ENCODE peak calls at places on chromosomes 7 and 10, in five cellular contexts. One of them, this sample, is unnamed.

GRCh38 chr10:78540355-78541076 is 506.9 kb downstream of the RPS24 start:
- DNase-seq in neuronal stem cell: no peak
- DNase-seq in H9: no peak
- DNase-seq in IMR-90: peak
- DNase-seq in mesenchymal stem cell: no peak
- DNase-seq in this sample: no peak

GRCh38 chr10:106076496-106076895 is 1088.0 kb downstream of the SORCS1 start:
- DNase-seq in neuronal stem cell: no peak
- DNase-seq in H9: no peak
- DNase-seq in IMR-90: no peak
- DNase-seq in mesenchymal stem cell: no peak
- DNase-seq in this sample: no peak

GRCh38 chr10:71627230-71627939 is 92.2 kb downstream of the C10orf105 start:
- DNase-seq in neuronal stem cell: no peak
- DNase-seq in H9: no peak
- DNase-seq in IMR-90: no peak
- DNase-seq in mesenchymal stem cell: no peak
- DNase-seq in this sample: no peak

GRCh38 chr10:88923525-88923924 is 29.0 kb downstream of the ACTA2 start:
- DNase-seq in neuronal stem cell: no peak
- DNase-seq in H9: no peak
- DNase-seq in IMR-90: peak
- DNase-seq in mesenchymal stem cell: no peak
- DNase-seq in this sample: no peak

GRCh38 chr7:27163776-27164380 is 1.5 kb downstream of the HOXA9 start:
- DNase-seq in neuronal stem cell: no peak
- DNase-seq in H9: no peak
- DNase-seq in IMR-90: no peak
- DNase-seq in mesenchymal stem cell: no peak
- DNase-seq in this sample: no peak

GRCh38 chr7:94041529-94041928 is 37.4 kb upstream of the BET1 start:
- DNase-seq in neuronal stem cell: no peak
- DNase-seq in H9: no peak
- DNase-seq in IMR-90: peak
- DNase-seq in mesenchymal stem cell: peak
- DNase-seq in this sample: no peak

GRCh38 chr7:74040101-74040790 is 12.3 kb downstream of the ELN start:
- DNase-seq in neuronal stem cell: no peak
- DNase-seq in H9: no peak
- DNase-seq in IMR-90: no peak
- DNase-seq in mesenchymal stem cell: no peak
- DNase-seq in this sample: peak

GRCh38 chr10:7315906-7316305 is 94.9 kb downstream of the SFMBT2 start:
- DNase-seq in neuronal stem cell: no peak
- DNase-seq in H9: no peak
- DNase-seq in IMR-90: no peak
- DNase-seq in mesenchymal stem cell: no peak
- DNase-seq in this sample: no peak

GRCh38 chr10:111233439-111233838 is 156.6 kb downstream of the ADRA2A start:
- DNase-seq in neuronal stem cell: peak
- DNase-seq in H9: no peak
- DNase-seq in IMR-90: no peak
- DNase-seq in mesenchymal stem cell: peak
- DNase-seq in this sample: peak

GRCh38 chr7:92904292-92905131 is 68.1 kb upstream of the CDK6 start:
- DNase-seq in neuronal stem cell: no peak
- DNase-seq in H9: no peak
- DNase-seq in IMR-90: peak
- DNase-seq in mesenchymal stem cell: peak
- DNase-seq in this sample: peak

GRCh38 chr10:15342970-15343369 is 28.1 kb downstream of the FAM171A1 start:
- DNase-seq in neuronal stem cell: no peak
- DNase-seq in H9: no peak
- DNase-seq in IMR-90: no peak
- DNase-seq in mesenchymal stem cell: no peak
- DNase-seq in this sample: no peak

GRCh38 chr10:15345450-15345849 is 25.6 kb downstream of the FAM171A1 start:
- DNase-seq in neuronal stem cell: no peak
- DNase-seq in H9: no peak
- DNase-seq in IMR-90: no peak
- DNase-seq in mesenchymal stem cell: no peak
- DNase-seq in this sample: no peak

GRCh38 chr10:15346440-15347141 is 24.5 kb downstream of the FAM171A1 start:
- DNase-seq in neuronal stem cell: no peak
- DNase-seq in H9: no peak
- DNase-seq in IMR-90: peak
- DNase-seq in mesenchymal stem cell: no peak
- DNase-seq in this sample: no peak

GRCh38 chr10:15344876-15345285 is 26.2 kb downstream of the FAM171A1 start:
- DNase-seq in neuronal stem cell: no peak
- DNase-seq in H9: no peak
- DNase-seq in IMR-90: peak
- DNase-seq in mesenchymal stem cell: no peak
- DNase-seq in this sample: no peak

DNA sequence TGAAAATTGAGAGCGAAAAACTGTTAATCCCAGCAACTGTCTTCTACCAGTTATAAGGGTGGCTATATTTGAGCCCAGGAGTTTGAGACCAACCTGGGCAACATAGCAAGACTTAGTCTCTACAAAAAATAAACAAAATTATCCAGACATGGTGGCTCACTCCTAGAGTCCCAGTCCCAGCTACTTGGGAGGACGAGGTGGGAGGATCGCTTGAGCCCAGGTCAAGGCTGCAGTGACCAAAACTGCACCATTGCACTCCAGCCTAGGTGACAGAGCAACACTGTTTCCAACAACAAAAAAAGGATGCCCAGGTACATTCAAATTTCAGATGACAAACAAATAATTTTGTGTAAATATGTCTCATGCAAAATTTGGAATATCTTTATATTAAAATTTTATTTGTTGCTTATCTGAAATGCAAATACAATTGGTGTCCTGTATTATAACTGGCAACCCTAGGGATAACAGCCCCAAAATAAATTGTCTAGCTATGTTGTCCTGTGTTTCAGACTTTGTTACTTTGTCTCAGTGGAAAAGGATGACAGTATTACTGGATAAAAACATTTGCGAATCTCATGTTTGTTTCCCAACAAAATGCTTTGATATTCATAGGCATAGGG is 26.7 kb downstream of the FAM171A1 start:
- DNase-seq in neuronal stem cell: no peak
- DNase-seq in H9: no peak
- DNase-seq in IMR-90: no peak
- DNase-seq in mesenchymal stem cell: no peak
- DNase-seq in this sample: no peak
- H4K91ac ChIP-seq in neuronal stem cell: no peak
- H4K91ac ChIP-seq in H9: no peak
- H4K91ac ChIP-seq in IMR-90: no peak
- H4K91ac ChIP-seq in mesenchymal stem cell: no peak
- H4K91ac ChIP-seq in this sample: no peak

GRCh38 chr7:56051339-56052191 is at the start of the genes CCT6A and PSPH:
- DNase-seq in neuronal stem cell: peak
- DNase-seq in H9: peak
- DNase-seq in IMR-90: peak
- DNase-seq in mesenchymal stem cell: peak
- DNase-seq in this sample: peak

GRCh38 chr7:56053379-56053778 is 1.8 kb downstream of the CCT6A start:
- DNase-seq in neuronal stem cell: no peak
- DNase-seq in H9: no peak
- DNase-seq in IMR-90: no peak
- DNase-seq in mesenchymal stem cell: no peak
- DNase-seq in this sample: no peak

GRCh38 chr7:56053993-56054392 is 2.4 kb downstream of the CCT6A start:
- DNase-seq in neuronal stem cell: no peak
- DNase-seq in H9: no peak
- DNase-seq in IMR-90: no peak
- DNase-seq in mesenchymal stem cell: no peak
- DNase-seq in this sample: no peak

GRCh38 chr7:56048245-56048644 is 3.0 kb downstream of the PSPH start:
- DNase-seq in neuronal stem cell: no peak
- DNase-seq in H9: no peak
- DNase-seq in IMR-90: no peak
- DNase-seq in mesenchymal stem cell: no peak
- DNase-seq in this sample: no peak

GRCh38 chr7:56051053-56051338 is 248 bp downstream of the PSPH start:
- DNase-seq in neuronal stem cell: no peak
- DNase-seq in H9: no peak
- DNase-seq in IMR-90: no peak
- DNase-seq in mesenchymal stem cell: no peak
- DNase-seq in this sample: no peak
- H3K14ac ChIP-seq in neuronal stem cell: no peak
- H3K14ac ChIP-seq in H9: peak
- H3K14ac ChIP-seq in IMR-90: peak
- H3K14ac ChIP-seq in mesenchymal stem cell: no peak
- H3K14ac ChIP-seq in this sample: peak

GRCh38 chr10:31706464-31706863 is 222.2 kb downstream of the ARHGAP12 start:
- DNase-seq in neuronal stem cell: no peak
- DNase-seq in H9: no peak
- DNase-seq in IMR-90: no peak
- DNase-seq in mesenchymal stem cell: no peak
- DNase-seq in this sample: no peak
- H4K91ac ChIP-seq in neuronal stem cell: no peak
- H4K91ac ChIP-seq in H9: no peak
- H4K91ac ChIP-seq in IMR-90: peak
- H4K91ac ChIP-seq in mesenchymal stem cell: peak
- H4K91ac ChIP-seq in this sample: no peak

GRCh38 chr7:100177040-100178001 is at the start of the genes GPC2 and STAG3:
- DNase-seq in neuronal stem cell: peak
- DNase-seq in H9: peak
- DNase-seq in IMR-90: peak
- DNase-seq in mesenchymal stem cell: peak
- DNase-seq in this sample: peak
- H3K14ac ChIP-seq in neuronal stem cell: peak
- H3K14ac ChIP-seq in H9: peak
- H3K14ac ChIP-seq in IMR-90: peak
- H3K14ac ChIP-seq in mesenchymal stem cell: no peak
- H3K14ac ChIP-seq in this sample: peak

DNA sequence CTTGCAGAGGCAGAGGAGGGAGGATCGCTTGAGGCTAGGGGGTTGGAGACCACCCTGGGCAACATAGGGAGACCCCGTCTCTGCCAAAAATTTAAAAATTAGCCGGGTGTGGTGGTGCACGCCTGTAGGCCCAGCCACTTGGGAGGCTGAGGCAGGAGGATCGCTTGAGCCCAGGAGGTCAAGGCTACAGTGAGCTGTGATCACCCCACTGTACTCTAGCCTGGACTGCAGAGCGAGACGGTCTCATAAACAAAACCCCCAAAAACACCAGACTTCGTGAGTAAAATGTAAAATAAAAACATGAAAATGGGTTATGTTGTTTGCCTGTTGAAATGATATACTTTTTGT is 699 bp downstream of the LHPP start:
- DNase-seq in neuronal stem cell: no peak
- DNase-seq in H9: no peak
- DNase-seq in IMR-90: no peak
- DNase-seq in mesenchymal stem cell: no peak
- DNase-seq in this sample: no peak
- H4K91ac ChIP-seq in neuronal stem cell: no peak
- H4K91ac ChIP-seq in H9: no peak
- H4K91ac ChIP-seq in IMR-90: no peak
- H4K91ac ChIP-seq in mesenchymal stem cell: no peak
- H4K91ac ChIP-seq in this sample: no peak

GRCh38 chr7:135557455-135558336 is at the start of gene NUP205:
- DNase-seq in neuronal stem cell: peak
- DNase-seq in H9: peak
- DNase-seq in IMR-90: peak
- DNase-seq in mesenchymal stem cell: peak
- DNase-seq in this sample: peak
- H3K14ac ChIP-seq in neuronal stem cell: no peak
- H3K14ac ChIP-seq in H9: peak
- H3K14ac ChIP-seq in IMR-90: peak
- H3K14ac ChIP-seq in mesenchymal stem cell: peak
- H3K14ac ChIP-seq in this sample: peak

GRCh38 chr7:7583731-7584130 is 17.0 kb downstream of the MIOS start:
- DNase-seq in neuronal stem cell: no peak
- DNase-seq in H9: no peak
- DNase-seq in IMR-90: no peak
- DNase-seq in mesenchymal stem cell: no peak
- DNase-seq in this sample: no peak

GRCh38 chr7:7579638-7580037 is 13.0 kb downstream of the MIOS start:
- DNase-seq in neuronal stem cell: no peak
- DNase-seq in H9: no peak
- DNase-seq in IMR-90: no peak
- DNase-seq in mesenchymal stem cell: no peak
- DNase-seq in this sample: no peak

GRCh38 chr7:7581531-7582179 is 15.0 kb downstream of the MIOS start:
- DNase-seq in neuronal stem cell: peak
- DNase-seq in H9: peak
- DNase-seq in IMR-90: no peak
- DNase-seq in mesenchymal stem cell: no peak
- DNase-seq in this sample: no peak

GRCh38 chr7:7585241-7585928 is 18.7 kb downstream of the MIOS start:
- DNase-seq in neuronal stem cell: no peak
- DNase-seq in H9: no peak
- DNase-seq in IMR-90: no peak
- DNase-seq in mesenchymal stem cell: no peak
- DNase-seq in this sample: no peak
- H4K91ac ChIP-seq in neuronal stem cell: no peak
- H4K91ac ChIP-seq in H9: no peak
- H4K91ac ChIP-seq in IMR-90: no peak
- H4K91ac ChIP-seq in mesenchymal stem cell: no peak
- H4K91ac ChIP-seq in this sample: no peak